ENCODE peak calls at places on chromosome 4, in five cellular contexts. H is GM23338, W is SK-N-SH, C is MM.1S, L is neural progenitor cell. Y is an unnamed sample. For H3F3A, the result is how much of the 10 kb centered on the place peaks cover.

GRCh38 chr4:172152284-172152683 is 339.1 kb downstream of the GALNTL6 start:
- DNase-seq in H (no peak), C (no peak), W (no peak), L (no peak), Y (no peak)

GRCh38 chr4:142406051-142406549 is 440.0 kb downstream of the INPP4B start:
- DNase-seq in L (no peak), W (no peak), H (peak), C (peak), Y (peak)

GRCh38 chr4:107896158-107896645 is 35.1 kb upstream of the CYP2U1 start:
- DNase-seq in C (no peak), L (no peak), H (no peak), W (no peak), Y (peak)

GRCh38 chr4:93217423-93217822 is 611.1 kb upstream of the ATOH1 start:
- DNase-seq in W (no peak), L (peak), C (no peak), H (peak), Y (no peak)

GRCh38 chr4:109184421-109184956 is 118.0 kb downstream of the COL25A1 start:
- DNase-seq in H (no peak), L (no peak), C (no peak), W (no peak), Y (no peak)

GRCh38 chr4:7313361-7313811 is 121.0 kb downstream of the SORCS2 start:
- DNase-seq in H (no peak), C (no peak), L (no peak), W (no peak), Y (no peak)

GRCh38 chr4:121072836-121073362 is 564 bp upstream of the NDNF start:
- DNase-seq in C (peak), H (peak), L (peak), W (peak), Y (no peak)

GRCh38 chr4:103892616-103893015 is 172.8 kb upstream of the TACR3 start:
- DNase-seq in L (no peak), H (no peak), C (no peak), W (no peak), Y (no peak)

GRCh38 chr4:111274060-111274459 is 651.2 kb upstream of the PITX2 start:
- DNase-seq in W (no peak), L (no peak), C (no peak), H (no peak), Y (no peak)

GRCh38 chr4:161555689-161556660 is 607.8 kb downstream of the FSTL5 start:
- DNase-seq in H (no peak), L (no peak), C (no peak), W (no peak), Y (no peak)

GRCh38 chr4:110165382-110166285 is 32.8 kb downstream of the ELOVL6 start:
- DNase-seq in L (peak), W (peak), H (no peak), C (peak), Y (peak)

GRCh38 chr4:108696160-108696559 is 45.8 kb downstream of the OSTC start:
- DNase-seq in C (no peak), W (no peak), H (no peak), L (no peak), Y (no peak)

GRCh38 chr4:113356452-113356851 is 307.0 kb downstream of the ANK2 start:
- DNase-seq in H (no peak), L (no peak), W (no peak), C (no peak), Y (no peak)

GRCh38 chr4:22492987-22493386 is 22.9 kb downstream of the ADGRA3 start:
- DNase-seq in H (no peak), L (no peak), C (no peak), W (no peak), Y (no peak)

GRCh38 chr4:88411491-88412101 is 32.9 kb downstream of the HERC6 start:
- DNase-seq in C (no peak), W (no peak), L (no peak), H (no peak), Y (no peak)

GRCh38 chr4:18022572-18023039 is 1.1 kb upstream of the LCORL start:
- DNase-seq in C (peak), W (peak), L (peak), H (no peak), Y (no peak)

GRCh38 chr4:169899295-169899694 is 126.9 kb downstream of the MFAP3L start:
- DNase-seq in C (no peak), W (no peak), H (no peak), L (no peak), Y (peak)

GRCh38 chr4:8401665-8402064 is 38.9 kb downstream of the ACOX3 start:
- DNase-seq in H (no peak), L (no peak), W (no peak), C (no peak), Y (no peak)

GRCh38 chr4:111209706-111210105 is 586.8 kb upstream of the PITX2 start:
- DNase-seq in L (peak), C (no peak), H (peak), W (no peak), Y (no peak)

GRCh38 chr4:67545996-67546356 is 673 bp upstream of the CENPC start:
- DNase-seq in H (peak), L (no peak), C (no peak), W (peak), Y (no peak)

GRCh38 chr4:55348436-55348835 is 2.4 kb downstream of the SRD5A3 start:
- DNase-seq in H (no peak), C (no peak), L (no peak), W (no peak), Y (peak)

GRCh38 chr4:47251363-47252135 is 212.0 kb downstream of the COMMD8 start:
- DNase-seq in H (no peak), C (no peak), W (no peak), L (no peak), Y (no peak)

GRCh38 chr4:136867465-136867864 is 664.8 kb downstream of the PCDH18 start:
- DNase-seq in H (peak), C (no peak), W (no peak), L (peak), Y (no peak)

GRCh38 chr4:8394125-8394524 is 46.4 kb downstream of the ACOX3 start:
- DNase-seq in H (no peak), C (no peak), L (peak), W (no peak), Y (no peak)

GRCh38 chr4:182908124-182908523 is 9.1 kb downstream of the DCTD start:
- DNase-seq in H (no peak), C (no peak), W (no peak), L (no peak), Y (no peak)

GRCh38 chr4:180610317-180610716 is 1632.9 kb upstream of the TENM3 start:
- DNase-seq in L (no peak), C (no peak), W (no peak), H (no peak), Y (no peak)

GRCh38 chr4:25535278-25535677 is 120.4 kb upstream of the SLC34A2 start:
- DNase-seq in C (no peak), H (no peak), W (no peak), L (no peak), Y (no peak)

GRCh38 chr4:136751530-136751929 is 780.8 kb downstream of the PCDH18 start:
- DNase-seq in W (no peak), H (no peak), C (no peak), L (no peak), Y (no peak)

GRCh38 chr4:165217325-165217724 is 10.0 kb downstream of the KLHL2 start:
- DNase-seq in W (no peak), L (no peak), C (no peak), H (no peak), Y (no peak)

GRCh38 chr4:27594917-27595316 is 734.3 kb downstream of the STIM2 start:
- DNase-seq in H (no peak), W (no peak), C (no peak), L (no peak), Y (no peak)

GRCh38 chr4:6523251-6523650 is 50.8 kb upstream of the PPP2R2C start:
- DNase-seq in H (no peak), L (no peak), C (no peak), W (no peak), Y (no peak)

DNA sequence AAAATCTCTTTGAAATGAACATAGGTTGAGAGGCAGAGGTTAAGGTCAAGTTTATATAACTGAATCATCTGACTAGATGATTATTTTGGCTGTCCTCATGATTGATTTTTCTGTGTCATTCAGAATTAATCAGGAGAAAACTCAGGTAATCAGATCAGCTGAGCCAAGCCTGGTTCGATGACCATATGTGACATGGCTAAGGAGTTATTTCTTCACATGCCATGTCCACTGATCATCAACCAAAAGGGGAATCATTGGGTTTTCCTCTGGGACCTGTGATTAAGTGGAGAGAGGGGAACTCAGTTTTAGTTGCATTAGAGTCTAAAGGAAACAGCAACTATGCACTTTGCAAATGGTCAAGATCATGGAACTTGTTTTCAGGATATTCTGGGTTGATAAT is 20.3 kb upstream of the PACRGL start:
- DNase-seq in C (no peak), H (no peak), L (no peak), W (no peak), Y (no peak)
- TF ChIP-seq CTCF in C (no peak), H (no peak), L (no peak), W (no peak), Y (no peak)

GRCh38 chr4:53908661-53909078 is 155.7 kb downstream of the CHIC2 start:
- DNase-seq in L (peak), C (peak), W (peak), H (peak), Y (peak)

GRCh38 chr4:53916431-53916889 is 147.9 kb downstream of the CHIC2 start:
- DNase-seq in L (no peak), W (no peak), C (no peak), H (no peak), Y (no peak)

GRCh38 chr4:53913771-53914170 is 150.6 kb downstream of the CHIC2 start:
- DNase-seq in L (no peak), C (no peak), W (no peak), H (no peak), Y (no peak)

GRCh38 chr4:53914313-53915016 is 149.9 kb downstream of the CHIC2 start:
- DNase-seq in H (no peak), C (no peak), W (no peak), L (no peak), Y (peak)

DNA sequence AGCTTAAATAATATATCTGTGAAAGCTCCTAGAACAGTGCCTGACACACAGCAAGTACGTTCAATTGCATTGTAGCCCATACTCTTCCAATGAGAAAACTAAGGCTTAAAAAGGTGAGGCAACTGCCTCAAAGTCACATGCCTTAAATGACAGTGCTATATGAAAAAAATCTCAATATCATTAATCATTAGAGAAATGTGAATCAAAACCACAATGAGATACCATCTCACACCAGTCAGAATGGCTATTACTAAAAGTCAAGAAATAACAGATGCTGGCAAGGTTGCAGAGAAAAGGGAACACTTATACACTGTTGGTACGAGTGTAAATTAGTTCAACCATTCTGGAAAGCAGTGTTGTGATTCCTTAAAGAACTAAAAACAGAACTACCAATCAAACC is 151.3 kb downstream of the CHIC2 start:
- DNase-seq in C (no peak), W (no peak), L (no peak), H (no peak), Y (no peak)
- H3F3A ChIP-seq in C (under half), W (under half), L (under half), H (under half), Y (under half)

GRCh38 chr4:174199735-174200134 is 83.7 kb downstream of the FBXO8 start:
- DNase-seq in C (no peak), H (no peak), L (no peak), W (no peak), Y (no peak)
- H3K27ac ChIP-seq in C (no peak), H (no peak), L (no peak), W (peak), Y (no peak)

GRCh38 chr4:185774815-185775684 is 36.9 kb downstream of the SORBS2 start:
- DNase-seq in C (no peak), H (peak), L (peak), W (no peak), Y (peak)
- TF ChIP-seq CTCF in C (no peak), H (no peak), L (no peak), W (no peak), Y (no peak)

GRCh38 chr4:186699298-186699697 is 24.4 kb downstream of the FAT1 start:
- DNase-seq in W (no peak), H (no peak), L (no peak), C (no peak), Y (no peak)

GRCh38 chr4:186698525-186698924 is 25.1 kb downstream of the FAT1 start:
- DNase-seq in C (no peak), L (no peak), H (no peak), W (no peak), Y (no peak)

GRCh38 chr4:186699881-186700397 is 23.7 kb downstream of the FAT1 start:
- DNase-seq in W (no peak), L (no peak), C (no peak), H (no peak), Y (no peak)

GRCh38 chr4:186695392-186695791 is 28.3 kb downstream of the FAT1 start:
- DNase-seq in C (no peak), H (no peak), W (no peak), L (no peak), Y (no peak)

GRCh38 chr4:186698028-186698427 is 25.6 kb downstream of the FAT1 start:
- DNase-seq in L (no peak), H (no peak), C (no peak), W (no peak), Y (no peak)
- H3F3A ChIP-seq in L (under half), H (under half), C (under half), W (under half), Y (under half)